ENCODE peak calls at places on chromosome 6, in six cellular contexts. G, A, Q, Z, F and C are unnamed samples.

GRCh38 chr6:1929931-1930330 is 315.5 kb downstream of the GMDS start:
- DNase-seq in G (no peak), A (no peak), Q (no peak), Z (no peak), F (no peak), C (no peak)

GRCh38 chr6:155850408-155850841 is 394.8 kb upstream of the NOX3 start:
- DNase-seq in G (no peak), A (no peak), Q (no peak), Z (no peak), F (no peak), C (no peak)

GRCh38 chr6:14639983-14640599 is 522.5 kb downstream of the CD83 start:
- DNase-seq in G (no peak), A (no peak), Q (no peak), Z (no peak), F (no peak), C (no peak)

GRCh38 chr6:145814035-145814500 is 527 bp downstream of the FBXO30 start:
- DNase-seq in G (peak), A (peak), Q (no peak), Z (no peak), F (peak), C (no peak)

GRCh38 chr6:135935951-135936601 is 84.6 kb downstream of the PDE7B start:
- DNase-seq in G (no peak), A (no peak), Q (no peak), Z (no peak), F (no peak), C (no peak)

GRCh38 chr6:35893246-35893645 is 27.7 kb downstream of the SRPK1 start:
- DNase-seq in G (no peak), A (no peak), Q (no peak), Z (no peak), F (no peak), C (no peak)

GRCh38 chr6:54264581-54265272 is 43.5 kb upstream of the TINAG start:
- DNase-seq in G (no peak), A (no peak), Q (no peak), Z (no peak), F (no peak), C (no peak)

GRCh38 chr6:154514481-154514880 is 4.0 kb upstream of the CNKSR3 start:
- DNase-seq in G (no peak), A (no peak), Q (no peak), Z (no peak), F (no peak), C (no peak)

GRCh38 chr6:32947552-32948465 is 5.1 kb downstream of the HLA-DMA start:
- DNase-seq in G (peak), A (peak), Q (peak), Z (no peak), F (peak), C (no peak)

GRCh38 chr6:46258249-46258648 is 87.5 kb upstream of the ENPP5 start:
- DNase-seq in G (no peak), A (no peak), Q (no peak), Z (no peak), F (no peak), C (no peak)

GRCh38 chr6:7390218-7390878 is 740 bp downstream of the RIOK1 start:
- DNase-seq in G (no peak), A (no peak), Q (no peak), Z (no peak), F (no peak), C (peak)

GRCh38 chr6:36713846-36714245 is 16.2 kb downstream of the RAB44 start:
- DNase-seq in G (no peak), A (no peak), Q (no peak), Z (no peak), F (no peak), C (no peak)

GRCh38 chr6:93454533-93454932 is 35.2 kb upstream of the EPHA7 start:
- DNase-seq in G (no peak), A (no peak), Q (peak), Z (no peak), F (no peak), C (no peak)

GRCh38 chr6:101489456-101489855 is 95.9 kb downstream of the GRIK2 start:
- DNase-seq in G (no peak), A (no peak), Q (no peak), Z (no peak), F (no peak), C (no peak)

GRCh38 chr6:101490857-101491256 is 97.3 kb downstream of the GRIK2 start:
- DNase-seq in G (no peak), A (no peak), Q (no peak), Z (no peak), F (no peak), C (no peak)

GRCh38 chr6:101486124-101486523 is 92.6 kb downstream of the GRIK2 start:
- DNase-seq in G (no peak), A (no peak), Q (no peak), Z (no peak), F (no peak), C (no peak)
- TF ChIP-seq TAF1 in G (no peak), A (no peak), Q (no peak), Z (no peak), F (no peak), C (no peak)

GRCh38 chr6:10521104-10521808 is at the start of gene GCNT2:
- DNase-seq in G (peak), A (peak), Q (peak), Z (no peak), F (no peak), C (no peak)
- TF ChIP-seq POLR2AphosphoS5 in G (no peak), A (no peak), Q (no peak), Z (peak), F (no peak), C (no peak)

GRCh38 chr6:161186173-161186769 is 87.6 kb downstream of the AGPAT4 start:
- DNase-seq in G (peak), A (no peak), Q (no peak), Z (no peak), F (no peak), C (no peak)
- TF ChIP-seq POLR2A in G (no peak), A (no peak), Q (no peak), Z (no peak), F (no peak), C (no peak)

GRCh38 chr6:16621002-16621401 is 140.3 kb downstream of the ATXN1 start:
- DNase-seq in G (no peak), A (no peak), Q (no peak), Z (no peak), F (no peak), C (no peak)

GRCh38 chr6:16623733-16624132 is 137.5 kb downstream of the ATXN1 start:
- DNase-seq in G (no peak), A (no peak), Q (no peak), Z (no peak), F (no peak), C (no peak)

GRCh38 chr6:16624631-16625299 is 136.5 kb downstream of the ATXN1 start:
- DNase-seq in G (no peak), A (no peak), Q (no peak), Z (no peak), F (no peak), C (no peak)

GRCh38 chr6:16622193-16622592 is 139.1 kb downstream of the ATXN1 start:
- DNase-seq in G (no peak), A (no peak), Q (no peak), Z (no peak), F (no peak), C (no peak)

GRCh38 chr6:16623029-16623653 is 138.1 kb downstream of the ATXN1 start:
- DNase-seq in G (no peak), A (no peak), Q (no peak), Z (no peak), F (no peak), C (no peak)
- TF ChIP-seq TAF1 in G (no peak), A (no peak), Q (no peak), Z (no peak), F (no peak), C (no peak)

DNA sequence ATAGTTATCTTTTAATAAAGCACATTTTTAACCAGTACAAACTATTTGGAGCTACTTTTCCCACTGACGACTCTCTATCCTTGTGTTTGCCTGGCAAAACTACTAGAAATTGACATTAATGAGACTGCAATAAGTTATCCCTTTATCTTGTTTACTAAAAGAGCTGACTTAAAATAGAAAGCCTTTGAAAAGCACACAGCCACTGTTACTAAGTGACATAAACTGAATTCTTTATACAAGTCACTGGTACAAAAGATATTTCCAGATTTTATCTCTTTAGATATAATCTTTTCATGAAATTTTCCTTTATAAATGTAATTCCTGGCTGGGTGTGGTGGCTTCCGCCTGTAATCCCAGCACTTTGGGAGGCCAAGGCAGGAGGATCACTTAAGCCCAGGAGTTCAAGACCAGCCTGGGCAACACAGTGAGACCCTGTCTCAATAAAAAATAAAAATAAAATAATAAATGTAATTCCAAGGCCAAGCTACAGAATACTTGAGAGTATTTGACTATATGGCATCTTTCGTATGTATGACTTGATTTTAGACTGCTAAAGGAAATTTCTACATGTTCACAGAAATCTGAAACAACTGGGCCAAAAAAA is 9.5 kb downstream of the MBOAT1 start:
- DNase-seq in G (no peak), A (no peak), Q (no peak), Z (no peak), F (no peak), C (no peak)
- TF ChIP-seq POLR2AphosphoS5 in G (no peak), A (no peak), Q (no peak), Z (no peak), F (no peak), C (no peak)

GRCh38 chr6:17599885-17600526 is at the start of gene FAM8A1:
- DNase-seq in G (peak), A (peak), Q (peak), Z (peak), F (peak), C (peak)

GRCh38 chr6:17602888-17603287 is 2.8 kb downstream of the FAM8A1 start:
- DNase-seq in G (no peak), A (peak), Q (no peak), Z (no peak), F (no peak), C (no peak)

GRCh38 chr6:17596085-17596484 is 4.0 kb upstream of the FAM8A1 start:
- DNase-seq in G (no peak), A (no peak), Q (no peak), Z (no peak), F (no peak), C (no peak)

GRCh38 chr6:17601389-17601703 is 1.2 kb downstream of the FAM8A1 start:
- DNase-seq in G (no peak), A (no peak), Q (no peak), Z (no peak), F (no peak), C (no peak)

GRCh38 chr6:17600527-17601388 is 656 bp downstream of the FAM8A1 start:
- DNase-seq in G (peak), A (peak), Q (no peak), Z (peak), F (no peak), C (peak)
- TF ChIP-seq POLR2A in G (no peak), A (no peak), Q (no peak), Z (no peak), F (no peak), C (peak)

GRCh38 chr6:129104131-129104530 is 221.2 kb downstream of the LAMA2 start:
- DNase-seq in G (no peak), A (no peak), Q (no peak), Z (no peak), F (no peak), C (no peak)
- TF ChIP-seq TAF1 in G (no peak), A (no peak), Q (no peak), Z (no peak), F (no peak), C (no peak)

GRCh38 chr6:19892250-19892649 is 55.1 kb downstream of the ID4 start:
- DNase-seq in G (no peak), A (no peak), Q (no peak), Z (no peak), F (no peak), C (no peak)
- TF ChIP-seq POLR2AphosphoS5 in G (no peak), A (no peak), Q (no peak), Z (no peak), F (no peak), C (no peak)